ENCODE peak calls at places on chromosomes 2 and 18, in five cellular contexts. I, Y, F, K and N are unnamed samples.
A peak's percentile ranks its signal among the peaks of the same experiment; 100 is the strongest.

GRCh38 chr2:54757496-54757895 is 34.0 kb downstream of the EML6 start:
- DNase-seq in I (no peak), Y (no peak), F (no peak), K (no peak), N (no peak)

GRCh38 chr2:102258386-102259074 is 52.8 kb upstream of the IL1RL1 start:
- DNase-seq in F (no peak), Y (no peak), I (peak; percentile 82), K (peak; percentile 94), N (no peak)

GRCh38 chr18:73691118-73691517 is 456.5 kb downstream of the FBXO15 start:
- DNase-seq in I (no peak), K (peak; percentile 42), F (no peak), Y (no peak), N (no peak)

GRCh38 chr2:197628043-197628500 is 47.3 kb downstream of the RFTN2 start:
- DNase-seq in I (no peak), Y (no peak), F (no peak), K (no peak), N (no peak)

GRCh38 chr2:150403457-150403856 is 84.0 kb downstream of the RND3 start:
- DNase-seq in Y (no peak), K (no peak), F (no peak), I (no peak), N (no peak)

GRCh38 chr2:161729-162128 is 102.1 kb downstream of the SH3YL1 start:
- DNase-seq in F (no peak), K (no peak), Y (no peak), I (no peak), N (no peak)

GRCh38 chr18:57210711-57211411 is 64.0 kb downstream of the BOD1L2 start:
- DNase-seq in K (no peak), Y (no peak), F (no peak), I (no peak), N (no peak)

GRCh38 chr2:30862054-30862651 is 54.9 kb upstream of the CAPN13 start:
- DNase-seq in I (peak; percentile 46), F (peak; percentile 13), K (peak; percentile 48), Y (peak; percentile 23), N (peak; percentile 14)

GRCh38 chr2:240898108-240898730 is 2.3 kb upstream of the MAB21L4 start:
- DNase-seq in K (no peak), I (no peak), Y (no peak), F (no peak), N (no peak)

GRCh38 chr2:12313445-12314118 is 403.2 kb upstream of the TRIB2 start:
- DNase-seq in K (no peak), I (no peak), Y (no peak), F (no peak), N (no peak)

GRCh38 chr2:172813314-172813888 is 77.8 kb downstream of the RAPGEF4 start:
- DNase-seq in K (no peak), F (no peak), I (no peak), Y (no peak), N (no peak)

GRCh38 chr2:239162141-239162821 is 238.5 kb downstream of the HDAC4 start:
- DNase-seq in I (no peak), K (no peak), F (no peak), Y (no peak), N (no peak)

GRCh38 chr2:183248866-183249567 is 124.8 kb downstream of the NUP35 start:
- DNase-seq in Y (peak; percentile 19), I (peak; percentile 51), F (no peak), K (no peak), N (no peak)

GRCh38 chr2:200735061-200735460 is 76.6 kb upstream of the BZW1 start:
- DNase-seq in K (no peak), I (peak; percentile 43), Y (no peak), F (no peak), N (no peak)

GRCh38 chr18:38262666-38263065 is 697.1 kb upstream of the CELF4 start:
- DNase-seq in Y (no peak), F (no peak), I (no peak), K (no peak), N (no peak)

GRCh38 chr2:218658671-218659257 is 659 bp downstream of the ZNF142 start:
- DNase-seq in K (no peak), Y (no peak), I (no peak), F (peak; percentile 19), N (peak; percentile 8)

GRCh38 chr18:26547302-26548143 is 830 bp downstream of the KCTD1 start:
- DNase-seq in K (no peak), I (no peak), Y (no peak), F (peak; percentile 22), N (peak; percentile 20)

GRCh38 chr2:24432121-24432520 is 58.9 kb upstream of the NCOA1 start:
- DNase-seq in K (no peak), F (no peak), Y (no peak), I (no peak), N (no peak)

GRCh38 chr2:162091325-162092007 is 17.5 kb upstream of the DPP4 start:
- DNase-seq in Y (no peak), F (no peak), I (no peak), K (no peak), N (peak; percentile 10)

GRCh38 chr2:88199912-88200682 is 30.0 kb downstream of the THNSL2 start:
- DNase-seq in F (no peak), I (no peak), K (no peak), Y (no peak), N (no peak)

GRCh38 chr18:74175658-74176057 is 27.3 kb downstream of the TIMM21 start:
- DNase-seq in K (no peak), I (no peak), Y (no peak), F (no peak), N (no peak)

GRCh38 chr2:157302492-157303099 is 23.0 kb downstream of the ERMN start:
- DNase-seq in F (no peak), Y (no peak), K (no peak), I (peak; percentile 31), N (peak; percentile 59)

GRCh38 chr2:202488671-202489070 is 112.5 kb downstream of the BMPR2 start:
- DNase-seq in Y (no peak), I (no peak), F (no peak), K (no peak), N (no peak)

GRCh38 chr2:56183643-56184499 is at the start of gene CCDC85A:
- DNase-seq in K (peak; percentile 28), Y (peak; percentile 44), I (peak; percentile 39), F (no peak), N (peak; percentile 77)

GRCh38 chr2:169715379-169716228 is 18.0 kb upstream of the KLHL23 start:
- DNase-seq in F (no peak), I (no peak), Y (no peak), K (no peak), N (no peak)

GRCh38 chr2:151189125-151189524 is 72.5 kb downstream of the RBM43 start:
- DNase-seq in K (no peak), Y (no peak), F (no peak), I (no peak), N (peak; percentile 64)

GRCh38 chr2:216551669-216552068 is 53.0 kb downstream of the RPL37A start:
- DNase-seq in Y (no peak), I (no peak), F (no peak), K (no peak), N (no peak)

GRCh38 chr2:99431587-99432275 is 58.1 kb downstream of the REV1 start:
- DNase-seq in F (no peak), Y (no peak), I (no peak), K (no peak), N (no peak)